ENCODE peak calls at places on chromosomes 6 and 20, in six cellular contexts. L is heart right ventricle, Z is mucosa of descending colon, X is RWPE2, T is fibroblast of lung, E is K562. K is an unnamed sample.

GRCh38 chr6:32668226-32668747 is 1.8 kb upstream of the HLA-DQB1 start:
- DNase-seq in L (peak; percentile 78), Z (peak; percentile 53), X (no peak), T (no peak), E (no peak), K (no peak)

GRCh38 chr6:125191916-125192609 is 38.5 kb downstream of the TPD52L1 start:
- DNase-seq in L (peak; percentile 36), Z (peak; percentile 53), X (no peak), T (peak; percentile 84), E (peak; percentile 72), K (peak; percentile 63)

GRCh38 chr20:5061209-5061608 is 58.5 kb downstream of the PCNA start:
- DNase-seq in L (no peak), Z (no peak), X (peak; percentile 86), T (no peak), E (no peak), K (no peak)

GRCh38 chr20:58990651-58991445 is 9.8 kb downstream of the NELFCD start:
- DNase-seq in L (no peak), Z (no peak), X (peak; percentile 73), T (no peak), E (no peak), K (no peak)

GRCh38 chr20:43409041-43409913 is 48.4 kb upstream of the SRSF6 start:
- DNase-seq in L (no peak), Z (no peak), X (no peak), T (peak; percentile 59), E (peak; percentile 26), K (peak; percentile 48)

GRCh38 chr6:5086294-5086890 is 1.3 kb downstream of the PPP1R3G start:
- DNase-seq in L (no peak), Z (peak; percentile 45), X (no peak), T (no peak), E (no peak), K (no peak)

GRCh38 chr6:96420294-96420693 is 101.3 kb upstream of the UFL1 start:
- DNase-seq in L (no peak), Z (no peak), X (no peak), T (no peak), E (no peak), K (no peak)

GRCh38 chr20:55269913-55270312 is 735.4 kb downstream of the CBLN4 start:
- DNase-seq in L (no peak), Z (no peak), X (no peak), T (no peak), E (no peak), K (no peak)

GRCh38 chr6:1988843-1989242 is 256.6 kb downstream of the GMDS start:
- DNase-seq in L (no peak), Z (no peak), X (no peak), T (no peak), E (no peak), K (no peak)

GRCh38 chr6:1832358-1832757 is 222.6 kb downstream of the FOXC1 start:
- DNase-seq in L (no peak), Z (no peak), X (no peak), T (no peak), E (no peak), K (no peak)

GRCh38 chr6:157050537-157051280 is 272.6 kb downstream of the TMEM242 start:
- DNase-seq in L (peak; percentile 52), Z (no peak), X (no peak), T (no peak), E (no peak), K (peak; percentile 68)

GRCh38 chr6:49806145-49806544 is 19.1 kb upstream of the PGK2 start:
- DNase-seq in L (no peak), Z (no peak), X (no peak), T (no peak), E (no peak), K (no peak)

GRCh38 chr6:14243617-14244016 is 126.0 kb downstream of the CD83 start:
- DNase-seq in L (no peak), Z (no peak), X (no peak), T (no peak), E (no peak), K (no peak)

GRCh38 chr6:134961366-134961765 is 11.5 kb upstream of the ALDH8A1 start:
- DNase-seq in L (no peak), Z (no peak), X (no peak), T (no peak), E (no peak), K (no peak)

GRCh38 chr6:145842693-145843546 is 28.3 kb upstream of the FBXO30 start:
- DNase-seq in L (no peak), Z (no peak), X (no peak), T (peak; percentile 42), E (no peak), K (peak; percentile 29)

GRCh38 chr6:127146935-127147334 is 28.5 kb downstream of the RSPO3 start:
- DNase-seq in L (peak; percentile 19), Z (no peak), X (no peak), T (peak; percentile 88), E (no peak), K (no peak)

GRCh38 chr6:146670161-146670560 is 71.4 kb downstream of the ADGB start:
- DNase-seq in L (no peak), Z (no peak), X (no peak), T (peak; percentile 2), E (no peak), K (no peak)

GRCh38 chr6:22828179-22829062 is 259.1 kb downstream of the HDGFL1 start:
- DNase-seq in L (peak; percentile 30), Z (no peak), X (no peak), T (peak; percentile 93), E (peak; percentile 12), K (peak; percentile 53)

GRCh38 chr20:63560856-63561609 is 7.1 kb downstream of the FNDC11 start:
- DNase-seq in L (no peak), Z (no peak), X (peak; percentile 88), T (no peak), E (no peak), K (no peak)

DNA sequence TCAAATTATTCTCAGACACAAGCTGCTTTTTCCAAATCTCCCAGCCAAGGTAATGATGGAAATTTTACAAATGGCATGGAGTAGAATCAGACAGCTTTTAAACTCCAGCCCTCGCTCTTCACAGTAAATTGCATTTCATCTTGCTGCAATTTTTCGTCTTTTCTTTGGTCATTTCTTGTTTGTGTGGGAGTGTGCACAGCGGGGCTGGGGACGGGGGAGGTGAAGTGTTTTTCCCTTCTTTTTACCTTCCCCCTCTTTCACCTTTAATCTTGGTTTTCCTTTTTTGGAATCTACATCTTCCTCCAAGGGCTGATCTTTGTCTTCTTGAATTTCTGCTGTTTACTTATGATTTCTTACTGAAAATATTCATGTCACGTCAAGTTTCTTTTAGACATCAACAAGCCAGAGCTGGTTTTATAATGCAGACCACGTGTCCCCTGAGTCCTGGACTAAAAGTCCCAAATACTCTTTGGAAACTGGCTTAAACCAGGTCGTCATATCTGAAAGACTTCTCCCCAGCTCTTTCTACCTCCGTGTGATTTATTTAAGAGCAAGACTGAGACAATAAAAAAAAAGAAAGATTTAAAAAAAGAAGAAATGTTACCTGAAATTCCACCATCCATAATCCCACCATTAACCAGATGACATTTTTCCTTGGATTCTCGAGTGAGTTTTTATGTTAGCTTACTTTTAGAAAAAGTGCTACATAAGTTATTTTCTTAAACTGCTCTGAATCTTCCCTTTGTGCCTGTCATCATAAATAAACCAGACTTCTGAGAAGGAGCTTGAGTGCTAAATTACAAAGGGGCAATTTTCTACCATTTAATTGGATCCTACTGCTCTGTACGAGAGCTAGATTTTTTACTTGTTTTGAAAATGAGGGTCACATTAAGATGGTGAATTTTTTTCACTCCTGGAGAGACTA is 52.0 kb downstream of the MAP3K5 start:
- DNase-seq in L (no peak), Z (no peak), X (no peak), T (no peak), E (no peak), K (no peak)
- H3K4me3 ChIP-seq in L (no peak overlapping the region), Z (no peak overlapping the region), X (no peak overlapping the region), T (peak overlapping the region; percentile 4), E (no peak overlapping the region), K (no peak overlapping the region)

DNA sequence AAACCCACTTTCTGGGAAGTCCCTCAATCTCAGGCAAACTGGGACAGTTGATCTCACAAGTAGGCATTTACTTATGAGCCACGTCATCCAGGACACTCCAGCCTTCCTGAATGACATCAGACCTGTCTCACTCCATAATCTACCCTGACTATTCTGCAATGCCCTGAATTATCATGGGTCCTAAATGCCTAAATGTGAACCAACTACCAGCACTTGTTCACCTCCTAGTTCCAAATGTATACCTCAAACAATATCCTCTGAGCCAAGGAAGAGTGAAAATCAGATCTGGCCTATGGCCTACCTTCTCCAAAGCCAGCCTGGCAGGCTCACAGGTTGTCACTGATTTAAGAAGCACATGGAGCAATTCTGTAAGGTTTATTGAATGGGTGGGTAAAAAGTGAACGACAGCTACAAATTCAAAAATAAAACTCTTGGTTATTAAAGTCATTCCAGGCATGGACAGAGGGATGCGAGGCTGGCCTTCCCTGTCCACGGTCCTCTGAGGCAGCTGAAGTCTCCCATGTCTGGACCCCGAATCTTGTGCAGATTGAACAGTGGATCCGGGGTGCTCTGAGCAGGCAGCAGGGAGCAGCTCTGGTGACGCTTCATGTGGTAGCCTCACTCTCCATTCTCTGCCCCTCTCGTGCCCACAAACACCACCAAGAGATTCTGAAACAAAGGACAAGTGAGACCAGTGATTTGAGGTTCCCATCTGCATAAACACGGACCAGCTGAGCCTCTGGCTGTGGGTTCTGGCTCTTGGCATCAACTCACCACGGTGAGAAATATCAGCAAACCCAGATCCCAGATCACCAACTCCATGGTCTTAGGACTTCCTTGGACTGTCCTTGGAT is 14.7 kb downstream of the SNHG17 start:
- DNase-seq in L (no peak), Z (no peak), X (peak; percentile 59), T (no peak), E (no peak), K (no peak)
- H3K36me3 ChIP-seq in L (peaks cover 28% of the 10 kb centered on the region), Z (peaks cover 10% of the 10 kb centered on the region), X (peaks cover 91% of the 10 kb centered on the region), T (peaks cover 25% of the 10 kb centered on the region), E (peaks cover 85% of the 10 kb centered on the region), K (peaks cover 78% of the 10 kb centered on the region)

GRCh38 chr6:28586273-28586672 is 60.6 kb downstream of the GPX5 start:
- DNase-seq in L (no peak), Z (no peak), X (no peak), T (no peak), E (no peak), K (no peak)

GRCh38 chr6:28589234-28589951 is 63.7 kb downstream of the GPX5 start:
- DNase-seq in L (no peak), Z (no peak), X (peak; percentile 77), T (peak; percentile 91), E (no peak), K (peak; percentile 89)

GRCh38 chr6:28587746-28588075 is 62.0 kb downstream of the GPX5 start:
- DNase-seq in L (no peak), Z (no peak), X (no peak), T (no peak), E (no peak), K (no peak)

GRCh38 chr6:28587011-28587745 is 61.5 kb downstream of the GPX5 start:
- DNase-seq in L (peak; percentile 19), Z (peak; percentile 85), X (peak; percentile 81), T (peak; percentile 45), E (no peak), K (peak; percentile 73)

GRCh38 chr6:28589952-28590340 is 64.3 kb downstream of the GPX5 start:
- DNase-seq in L (no peak), Z (no peak), X (no peak), T (no peak), E (no peak), K (peak; percentile 40)
- H3K4me3 ChIP-seq in L (no peak overlapping the region), Z (no peak overlapping the region), X (no peak overlapping the region), T (peak overlapping the region; percentile 38), E (no peak overlapping the region), K (peak overlapping the region; percentile 75)

DNA sequence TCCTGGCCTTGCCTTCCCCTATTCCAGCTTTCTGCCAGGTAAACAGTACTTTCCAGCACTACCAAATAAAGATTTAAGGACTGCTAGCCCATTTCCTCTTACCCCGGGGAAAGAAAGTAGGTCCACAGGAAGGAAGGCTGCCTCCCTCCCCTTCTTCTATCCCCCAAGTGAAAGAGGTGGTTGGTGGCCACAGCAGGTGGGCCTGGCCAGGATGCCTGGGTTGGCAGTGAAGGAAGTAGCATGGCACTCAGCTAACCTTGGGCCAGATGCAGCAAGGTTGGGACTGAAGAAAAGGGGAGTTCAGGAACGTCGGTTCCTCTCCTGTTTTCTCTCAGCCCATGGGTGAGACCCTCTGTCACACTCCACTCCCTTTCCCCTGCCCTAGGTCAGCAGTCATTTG is 8.9 kb downstream of the NFKBIL1 start:
- DNase-seq in L (no peak), Z (no peak), X (no peak), T (no peak), E (no peak), K (no peak)
- H3K36me3 ChIP-seq in L (peaks cover 7% of the 10 kb centered on the region), Z (peaks cover 4% of the 10 kb centered on the region), X (peaks cover 76% of the 10 kb centered on the region), T (peaks cover 6% of the 10 kb centered on the region), E (peaks cover 68% of the 10 kb centered on the region), K (peaks cover 26% of the 10 kb centered on the region)

K was measured in BE2C.